ENCODE peak calls at places on chromosomes 5 and 9, in ten cellular contexts. I, N, Z, X, R, A, L, P, G and M are unnamed samples.

GRCh38 chr5:71719092-71719964 is at the start of gene CARTPT:
- DNase-seq in I (peak), N (no peak), Z (peak), X (peak), R (no peak), A (peak), L (no peak), P (peak), G (peak), M (no peak)

GRCh38 chr9:128727626-128728248 is 3.8 kb upstream of the ZDHHC12 start:
- DNase-seq in I (no peak), N (no peak), Z (no peak), X (no peak), R (no peak), A (no peak), L (no peak), P (no peak), G (no peak), M (no peak)

GRCh38 chr9:129362287-129363098 is 184.4 kb upstream of the IER5L start:
- DNase-seq in I (no peak), N (no peak), Z (no peak), X (no peak), R (no peak), A (no peak), L (no peak), P (no peak), G (peak), M (no peak)

GRCh38 chr5:123278284-123278683 is 144.9 kb downstream of the CEP120 start:
- DNase-seq in I (no peak), N (no peak), Z (no peak), X (no peak), R (no peak), A (peak), L (no peak), P (no peak), G (no peak), M (peak)

GRCh38 chr9:32707326-32707725 is 71.9 kb upstream of the TAF1L start:
- DNase-seq in I (no peak), N (no peak), Z (no peak), X (no peak), R (no peak), A (peak), L (no peak), P (no peak), G (no peak), M (peak)

GRCh38 chr9:14361074-14361473 is 47.1 kb upstream of the NFIB start:
- DNase-seq in I (no peak), N (no peak), Z (no peak), X (no peak), R (no peak), A (peak), L (no peak), P (no peak), G (no peak), M (no peak)

GRCh38 chr9:38316166-38316765 is 76.2 kb upstream of the ALDH1B1 start:
- DNase-seq in I (no peak), N (no peak), Z (no peak), X (no peak), R (no peak), A (no peak), L (no peak), P (no peak), G (no peak), M (no peak)

GRCh38 chr5:132257131-132258101 is at the start of gene PDLIM4:
- DNase-seq in I (peak), N (no peak), Z (peak), X (peak), R (no peak), A (peak), L (no peak), P (peak), G (peak), M (no peak)

GRCh38 chr9:38263534-38263933 is 129.0 kb upstream of the ALDH1B1 start:
- DNase-seq in I (no peak), N (no peak), Z (peak), X (no peak), R (no peak), A (peak), L (peak), P (no peak), G (peak), M (peak)

GRCh38 chr5:31937703-31938102 is 236.4 kb downstream of the GOLPH3 start:
- DNase-seq in I (no peak), N (no peak), Z (no peak), X (no peak), R (no peak), A (no peak), L (no peak), P (no peak), G (no peak), M (no peak)

GRCh38 chr5:135208555-135209494 is 174.8 kb upstream of the PITX1 start:
- DNase-seq in I (no peak), N (no peak), Z (peak), X (no peak), R (no peak), A (peak), L (peak), P (peak), G (peak), M (peak)

GRCh38 chr5:95777441-95777840 is 45.1 kb downstream of the GLRX start:
- DNase-seq in I (no peak), N (no peak), Z (no peak), X (no peak), R (no peak), A (no peak), L (no peak), P (no peak), G (no peak), M (no peak)

GRCh38 chr9:32978051-32978450 is 23.4 kb downstream of the APTX start:
- DNase-seq in I (no peak), N (no peak), Z (no peak), X (no peak), R (no peak), A (no peak), L (no peak), P (no peak), G (no peak), M (no peak)

GRCh38 chr5:169606279-169606678 is 22.7 kb downstream of the SPDL1 start:
- DNase-seq in I (no peak), N (no peak), Z (no peak), X (no peak), R (no peak), A (no peak), L (no peak), P (no peak), G (no peak), M (no peak)

GRCh38 chr5:173329370-173330150 is 1.3 kb upstream of the STC2 start:
- DNase-seq in I (peak), N (no peak), Z (peak), X (no peak), R (no peak), A (peak), L (peak), P (peak), G (no peak), M (peak)

GRCh38 chr9:124780060-124780756 is 3.3 kb downstream of the OLFML2A start:
- DNase-seq in I (no peak), N (peak), Z (no peak), X (no peak), R (no peak), A (peak), L (no peak), P (no peak), G (no peak), M (no peak)

GRCh38 chr5:147673276-147673675 is 109.3 kb downstream of the JAKMIP2 start:
- DNase-seq in I (no peak), N (no peak), Z (no peak), X (no peak), R (no peak), A (no peak), L (no peak), P (no peak), G (no peak), M (no peak)

GRCh38 chr9:128091144-128091543 is 23.1 kb downstream of the SLC25A25 start:
- DNase-seq in I (peak), N (peak), Z (peak), X (no peak), R (no peak), A (peak), L (no peak), P (peak), G (peak), M (peak)

GRCh38 chr5:133878236-133878555 is 90.2 kb downstream of the C5orf15 start:
- DNase-seq in I (no peak), N (no peak), Z (no peak), X (no peak), R (no peak), A (no peak), L (no peak), P (no peak), G (no peak), M (no peak)

GRCh38 chr5:23717486-23717885 is 210.1 kb downstream of the PRDM9 start:
- DNase-seq in I (no peak), N (no peak), Z (no peak), X (no peak), R (no peak), A (no peak), L (no peak), P (no peak), G (no peak), M (no peak)

GRCh38 chr5:134509308-134510040 is 16.0 kb upstream of the JADE2 start:
- DNase-seq in I (no peak), N (peak), Z (peak), X (no peak), R (no peak), A (peak), L (peak), P (no peak), G (peak), M (peak)

GRCh38 chr5:148186248-148187003 is 16.4 kb upstream of the SPINK6 start:
- DNase-seq in I (no peak), N (no peak), Z (peak), X (no peak), R (no peak), A (peak), L (no peak), P (peak), G (peak), M (peak)

GRCh38 chr5:96807099-96807654 is 568 bp downstream of the ERAP1 start:
- DNase-seq in I (peak), N (peak), Z (peak), X (peak), R (no peak), A (peak), L (peak), P (peak), G (peak), M (peak)

GRCh38 chr9:137006116-137007003 is 10.0 kb upstream of the CLIC3 start:
- DNase-seq in I (no peak), N (no peak), Z (peak), X (no peak), R (no peak), A (no peak), L (no peak), P (no peak), G (no peak), M (no peak)

GRCh38 chr9:33175633-33176325 is 8.6 kb upstream of the B4GALT1 start:
- DNase-seq in I (no peak), N (no peak), Z (no peak), X (no peak), R (no peak), A (no peak), L (no peak), P (no peak), G (no peak), M (no peak)

GRCh38 chr9:17625644-17626388 is 47.0 kb downstream of the SH3GL2 start:
- DNase-seq in I (no peak), N (no peak), Z (peak), X (no peak), R (no peak), A (no peak), L (no peak), P (no peak), G (peak), M (no peak)

GRCh38 chr9:16202913-16203734 is 650.3 kb downstream of the CCDC171 start:
- DNase-seq in I (peak), N (no peak), Z (peak), X (no peak), R (no peak), A (peak), L (no peak), P (peak), G (peak), M (peak)

GRCh38 chr9:33416996-33417395 is 14.6 kb upstream of the AQP7 start:
- DNase-seq in I (no peak), N (no peak), Z (no peak), X (no peak), R (peak), A (no peak), L (no peak), P (no peak), G (no peak), M (no peak)

GRCh38 chr9:121333950-121334773 is 35.9 kb downstream of the STOM start:
- DNase-seq in I (no peak), N (peak), Z (no peak), X (no peak), R (no peak), A (no peak), L (no peak), P (no peak), G (no peak), M (no peak)

GRCh38 chr5:134736173-134736812 is 2.1 kb upstream of the CAMLG start:
- DNase-seq in I (no peak), N (no peak), Z (no peak), X (no peak), R (no peak), A (no peak), L (no peak), P (no peak), G (no peak), M (no peak)

GRCh38 chr5:172923539-172923938 is 35.7 kb upstream of the RPL26L1 start:
- DNase-seq in I (no peak), N (no peak), Z (no peak), X (no peak), R (no peak), A (no peak), L (no peak), P (no peak), G (no peak), M (no peak)

GRCh38 chr9:118170032-118170955 is 466.1 kb downstream of the TLR4 start:
- DNase-seq in I (peak), N (peak), Z (peak), X (peak), R (no peak), A (peak), L (peak), P (peak), G (peak), M (peak)

GRCh38 chr5:21680196-21680595 is 1172.9 kb downstream of the CDH12 start:
- DNase-seq in I (no peak), N (no peak), Z (peak), X (no peak), R (no peak), A (peak), L (no peak), P (peak), G (peak), M (peak)

GRCh38 chr5:44387911-44388310 is 1.3 kb downstream of the FGF10 start:
- DNase-seq in I (peak), N (no peak), Z (no peak), X (no peak), R (no peak), A (no peak), L (no peak), P (no peak), G (no peak), M (no peak)

GRCh38 chr5:112691758-112692157 is 45.9 kb upstream of the APC start:
- DNase-seq in I (no peak), N (no peak), Z (no peak), X (no peak), R (no peak), A (no peak), L (peak), P (no peak), G (peak), M (no peak)

GRCh38 chr5:176416965-176417364 is 626 bp upstream of the CLTB start:
- DNase-seq in I (no peak), N (no peak), Z (no peak), X (no peak), R (no peak), A (no peak), L (no peak), P (no peak), G (no peak), M (no peak)

GRCh38 chr9:128548876-128549275 is 3.5 kb upstream of the SPTAN1 start:
- DNase-seq in I (no peak), N (no peak), Z (no peak), X (no peak), R (no peak), A (no peak), L (no peak), P (no peak), G (no peak), M (no peak)

GRCh38 chr5:109844695-109845094 is 155.0 kb downstream of the MAN2A1 start:
- DNase-seq in I (no peak), N (no peak), Z (peak), X (no peak), R (no peak), A (peak), L (no peak), P (no peak), G (peak), M (peak)

GRCh38 chr5:58260243-58260642 is 199.6 kb downstream of the PLK2 start:
- DNase-seq in I (no peak), N (no peak), Z (no peak), X (no peak), R (no peak), A (no peak), L (no peak), P (no peak), G (no peak), M (no peak)